ENCODE peak calls at places on chromosomes 3 and 15, in five cellular contexts. O is adrenal gland, Y is OCI-LY7, K is breast epithelium, F is right lobe of liver. J is an unnamed sample.

GRCh38 chr15:100241572-100242479 is 99.9 kb downstream of the ADAMTS17 start:
- DNase-seq in O (peak; percentile 80), Y (no peak), K (no peak), F (peak; percentile 80), J (no peak)

GRCh38 chr3:122668930-122669730 is 11.5 kb upstream of the PARP14 start:
- DNase-seq in O (no peak), Y (no peak), K (no peak), F (no peak), J (peak; percentile 50)

GRCh38 chr3:122628567-122628966 is 51.1 kb downstream of the PARP15 start:
- DNase-seq in O (no peak), Y (no peak), K (no peak), F (no peak), J (no peak)

GRCh38 chr3:64619216-64619615 is 68.6 kb downstream of the ADAMTS9 start:
- DNase-seq in O (no peak), Y (no peak), K (no peak), F (no peak), J (no peak)

GRCh38 chr3:158381274-158381868 is 189.6 kb upstream of the MLF1 start:
- DNase-seq in O (no peak), Y (no peak), K (no peak), F (no peak), J (no peak)

GRCh38 chr3:33360136-33360825 is 79.9 kb downstream of the UBP1 start:
- DNase-seq in O (no peak), Y (no peak), K (no peak), F (no peak), J (no peak)

GRCh38 chr3:32076566-32076965 is 29.9 kb upstream of the GPD1L start:
- DNase-seq in O (peak; percentile 26), Y (no peak), K (no peak), F (no peak), J (no peak)

GRCh38 chr15:33612721-33613304 is 302.0 kb downstream of the RYR3 start:
- DNase-seq in O (no peak), Y (no peak), K (no peak), F (no peak), J (no peak)

GRCh38 chr3:155292693-155293092 is 790 bp downstream of the STRIT1 start:
- DNase-seq in O (no peak), Y (no peak), K (no peak), F (no peak), J (no peak)

GRCh38 chr3:14487821-14488220 is 52.3 kb downstream of the GRIP2 start:
- DNase-seq in O (no peak), Y (no peak), K (no peak), F (no peak), J (no peak)

GRCh38 chr15:80838012-80838411 is 58.8 kb downstream of the CEMIP start:
- DNase-seq in O (no peak), Y (no peak), K (no peak), F (no peak), J (no peak)

GRCh38 chr3:25507811-25508210 is 79.7 kb downstream of the RARB start:
- DNase-seq in O (no peak), Y (no peak), K (no peak), F (no peak), J (no peak)

GRCh38 chr3:75171632-75172230 is 492.4 kb upstream of the FRG2C start:
- DNase-seq in O (no peak), Y (peak; percentile 11), K (no peak), F (no peak), J (no peak)

GRCh38 chr3:193680220-193680619 is 87.2 kb downstream of the OPA1 start:
- DNase-seq in O (no peak), Y (no peak), K (no peak), F (no peak), J (no peak)

GRCh38 chr3:14428087-14429067 is 26.0 kb downstream of the SLC6A6 start:
- DNase-seq in O (peak; percentile 70), Y (peak; percentile 42), K (no peak), F (no peak), J (peak; percentile 44)

GRCh38 chr15:37031198-37031597 is 69.2 kb downstream of the MEIS2 start:
- DNase-seq in O (no peak), Y (no peak), K (no peak), F (no peak), J (no peak)

GRCh38 chr15:62068071-62068786 is 1.5 kb downstream of the C2CD4A start:
- DNase-seq in O (peak; percentile 44), Y (no peak), K (no peak), F (peak; percentile 70), J (peak; percentile 48)

GRCh38 chr3:13470894-13471574 is 9.1 kb upstream of the HDAC11 start:
- DNase-seq in O (no peak), Y (no peak), K (no peak), F (no peak), J (no peak)

GRCh38 chr3:61172684-61173083 is 78.6 kb downstream of the FHIT start:
- DNase-seq in O (no peak), Y (no peak), K (no peak), F (no peak), J (no peak)

GRCh38 chr3:32963871-32964270 is 12.4 kb downstream of the CCR4 start:
- DNase-seq in O (no peak), Y (no peak), K (no peak), F (no peak), J (no peak)

GRCh38 chr3:100260081-100260684 is 609 bp upstream of the TBC1D23 start:
- DNase-seq in O (peak; percentile 39), Y (no peak), K (no peak), F (no peak), J (peak; percentile 11)

GRCh38 chr15:91224750-91225380 is 124.8 kb downstream of the SV2B start:
- DNase-seq in O (peak; percentile 23), Y (peak; percentile 9), K (no peak), F (no peak), J (no peak)

GRCh38 chr3:139358857-139359562 is 15.2 kb downstream of the MRPS22 start:
- DNase-seq in O (no peak), Y (no peak), K (no peak), F (no peak), J (peak; percentile 28)

GRCh38 chr3:108088697-108089096 is 2.1 kb downstream of the CD47 start:
- DNase-seq in O (no peak), Y (peak; percentile 41), K (no peak), F (no peak), J (peak; percentile 59)

GRCh38 chr3:166837535-166837934 is 542.6 kb downstream of the ZBBX start:
- DNase-seq in O (no peak), Y (peak; percentile 24), K (no peak), F (no peak), J (no peak)

GRCh38 chr3:134517796-134518195 is 31.9 kb downstream of the CEP63 start:
- DNase-seq in O (no peak), Y (no peak), K (no peak), F (no peak), J (no peak)

GRCh38 chr3:184965639-184966430 is 153.9 kb downstream of the VPS8 start:
- DNase-seq in O (no peak), Y (no peak), K (no peak), F (no peak), J (no peak)

GRCh38 chr3:177464392-177465225 is 267.3 kb upstream of the TBL1XR1 start:
- DNase-seq in O (no peak), Y (no peak), K (no peak), F (no peak), J (no peak)

GRCh38 chr3:25007974-25008658 is 419.9 kb upstream of the RARB start:
- DNase-seq in O (no peak), Y (no peak), K (no peak), F (no peak), J (no peak)

GRCh38 chr15:50145451-50145872 is 26.4 kb upstream of the ATP8B4 start:
- DNase-seq in O (no peak), Y (peak; percentile 60), K (no peak), F (no peak), J (no peak)

GRCh38 chr15:90343391-90343790 is 8.7 kb upstream of the ZNF774 start:
- DNase-seq in O (no peak), Y (no peak), K (no peak), F (no peak), J (no peak)

GRCh38 chr3:5115506-5116162 is 6.5 kb upstream of the ARL8B start:
- DNase-seq in O (no peak), Y (no peak), K (no peak), F (no peak), J (peak; percentile 35)

GRCh38 chr15:67212655-67213054 is 41.8 kb downstream of the AAGAB start:
- DNase-seq in O (no peak), Y (no peak), K (no peak), F (no peak), J (no peak)

GRCh38 chr3:186261638-186262037 is 100.4 kb downstream of the DGKG start:
- DNase-seq in O (no peak), Y (peak; percentile 39), K (no peak), F (no peak), J (no peak)
- TF ChIP-seq CTCF in O (no peak), Y (peak; percentile 71), K (no peak), F (no peak), J (peak; percentile 57)

GRCh38 chr15:51955514-51955913 is 16.1 kb downstream of the LEO1 start:
- DNase-seq in O (no peak), Y (no peak), K (no peak), F (no peak), J (no peak)

GRCh38 chr15:51947124-51947523 is 24.5 kb downstream of the LEO1 start:
- DNase-seq in O (no peak), Y (no peak), K (no peak), F (no peak), J (no peak)

GRCh38 chr15:51952805-51953204 is 18.8 kb downstream of the LEO1 start:
- DNase-seq in O (no peak), Y (no peak), K (no peak), F (no peak), J (no peak)
- H3K4me3 ChIP-seq in O (no peak overlapping the region), Y (no peak overlapping the region), K (no peak overlapping the region), F (no peak overlapping the region), J (no peak overlapping the region)

GRCh38 chr3:129128357-129129155 is 7.0 kb upstream of the RAB43 start:
- DNase-seq in O (no peak), Y (no peak), K (no peak), F (no peak), J (no peak)

GRCh38 chr3:129126726-129127280 is 5.2 kb upstream of the RAB43 start:
- DNase-seq in O (no peak), Y (no peak), K (no peak), F (no peak), J (no peak)

GRCh38 chr3:129131465-129132088 is 10.0 kb upstream of the RAB43 start:
- DNase-seq in O (no peak), Y (no peak), K (no peak), F (no peak), J (no peak)

GRCh38 chr3:129130291-129130813 is 8.7 kb upstream of the RAB43 start:
- DNase-seq in O (no peak), Y (no peak), K (no peak), F (no peak), J (no peak)

GRCh38 chr3:129132097-129132866 is 10.7 kb upstream of the RAB43 start:
- DNase-seq in O (no peak), Y (no peak), K (no peak), F (no peak), J (no peak)
- H3K36me3 ChIP-seq in O (no peaks in the 10 kb centered on the region), Y (peaks cover 75% of the 10 kb centered on the region), K (no peaks in the 10 kb centered on the region), F (no peaks in the 10 kb centered on the region), J (peaks cover 38% of the 10 kb centered on the region)

DNA sequence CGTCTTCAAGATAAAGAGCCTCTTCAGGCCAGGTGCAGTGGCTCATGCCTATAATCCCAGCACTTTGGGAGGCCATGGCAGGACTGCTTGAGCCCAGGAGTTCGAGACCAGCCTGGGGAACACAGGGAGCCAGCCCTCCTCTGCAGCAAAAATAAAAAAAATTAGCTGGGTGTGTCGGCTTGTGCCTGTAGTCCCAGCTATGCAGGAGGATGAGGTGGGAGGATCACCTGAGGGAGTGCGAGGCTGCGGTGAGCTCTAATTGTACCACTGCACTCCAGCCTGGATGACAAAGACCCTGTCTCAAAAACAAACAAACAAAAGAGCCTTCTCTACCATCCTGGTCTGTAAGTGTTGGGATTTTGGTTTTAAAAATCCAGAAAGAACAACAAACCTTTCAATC is 11.1 kb downstream of the WDR53 start:
- DNase-seq in O (no peak), Y (no peak), K (no peak), F (no peak), J (no peak)
- TF ChIP-seq CTCF in O (no peak), Y (no peak), K (no peak), F (no peak), J (no peak)